ENCODE peak calls at places on chromosomes 12 and 14, in seven cellular contexts. B is hippocampal formation, E is fibroblast of mammary gland, H is left cardiac atrium, J is amniotic stem cell, S is T-helper 1 cell, V is sciatic nerve. Q is an unnamed sample.

GRCh38 chr12:66947119-66947518 is 268.2 kb upstream of the GRIP1 start:
- DNase-seq in B (no peak), E (no peak), H (no peak), J (no peak), S (no peak), V (no peak), Q (no peak)

GRCh38 chr12:3200032-3200617 is 122.9 kb downstream of the TSPAN9 start:
- DNase-seq in B (no peak), E (peak; percentile 26), H (peak; percentile 66), J (peak; percentile 50), S (no peak), V (peak; percentile 70), Q (no peak)

GRCh38 chr14:74202113-74202512 is 37.1 kb upstream of the VSX2 start:
- DNase-seq in B (no peak), E (no peak), H (no peak), J (no peak), S (no peak), V (no peak), Q (no peak)

GRCh38 chr12:46557539-46558373 is 185.2 kb upstream of the SLC38A2 start:
- DNase-seq in B (no peak), E (peak; percentile 73), H (no peak), J (no peak), S (no peak), V (no peak), Q (no peak)

GRCh38 chr12:67942704-67943103 is 46.5 kb upstream of the IFNG-AS1 start:
- DNase-seq in B (no peak), E (no peak), H (no peak), J (no peak), S (no peak), V (no peak), Q (no peak)

GRCh38 chr12:530308-530707 is 70.6 kb downstream of the B4GALNT3 start:
- DNase-seq in B (no peak), E (peak; percentile 41), H (no peak), J (no peak), S (no peak), V (no peak), Q (no peak)

GRCh38 chr12:26126340-26127284 is 1.8 kb upstream of the BHLHE41 start:
- DNase-seq in B (peak; percentile 74), E (peak; percentile 79), H (peak; percentile 89), J (peak; percentile 80), S (no peak), V (peak; percentile 92), Q (peak; percentile 96)

GRCh38 chr12:42447371-42447786 is 121.4 kb downstream of the PPHLN1 start:
- DNase-seq in B (no peak), E (no peak), H (no peak), J (no peak), S (no peak), V (no peak), Q (no peak)

GRCh38 chr12:120709976-120710804 is at the start of gene UNC119B:
- DNase-seq in B (peak; percentile 53), E (peak; percentile 35), H (peak; percentile 85), J (no peak), S (peak; percentile 63), V (peak; percentile 87), Q (peak; percentile 93)

GRCh38 chr12:91316825-91317224 is 134.2 kb upstream of the DCN start:
- DNase-seq in B (no peak), E (peak; percentile 62), H (no peak), J (no peak), S (no peak), V (no peak), Q (no peak)

GRCh38 chr14:75127903-75128595 is 1.2 kb upstream of the NEK9 start:
- DNase-seq in B (no peak), E (no peak), H (no peak), J (no peak), S (no peak), V (no peak), Q (no peak)

GRCh38 chr14:73026243-73026844 is 562 bp downstream of the ZFYVE1 start:
- DNase-seq in B (no peak), E (no peak), H (no peak), J (no peak), S (no peak), V (peak; percentile 66), Q (no peak)

GRCh38 chr14:34461334-34462131 is 507 bp downstream of the SPTSSA start:
- DNase-seq in B (no peak), E (peak; percentile 53), H (peak; percentile 52), J (no peak), S (peak; percentile 12), V (peak; percentile 72), Q (no peak)

GRCh38 chr12:39272934-39273770 is 169.8 kb downstream of the KIF21A start:
- DNase-seq in B (peak; percentile 10), E (peak; percentile 42), H (no peak), J (peak; percentile 6), S (no peak), V (no peak), Q (no peak)

GRCh38 chr12:122851820-122852219 is 16.6 kb downstream of the HIP1R start:
- DNase-seq in B (no peak), E (peak; percentile 93), H (no peak), J (peak; percentile 72), S (no peak), V (no peak), Q (no peak)

GRCh38 chr14:70057519-70058136 is 131.1 kb downstream of the SLC8A3 start:
- DNase-seq in B (no peak), E (no peak), H (no peak), J (no peak), S (no peak), V (no peak), Q (no peak)